ENCODE peak calls at places on chromosomes 12 and 14, in nine cellular contexts. One of them, this sample, is unnamed.

GRCh38 chr14:35403085-35403396 is 1.5 kb downstream of the NFKBIA start:
- DNase-seq in GM13976: no peak
- DNase-seq in GM12864: no peak
- DNase-seq in adrenal gland: no peak
- DNase-seq in stomach: no peak
- DNase-seq in prostate gland: no peak
- DNase-seq in lung: no peak
- DNase-seq in WTC11: no peak
- DNase-seq in type B pancreatic cell: no peak
- DNase-seq in this sample: peak

GRCh38 chr14:87888136-87888999 is 104.6 kb downstream of the GALC start:
- DNase-seq in stomach: no peak
- DNase-seq in GM13976: no peak
- DNase-seq in adrenal gland: peak
- DNase-seq in GM12864: no peak
- DNase-seq in prostate gland: no peak
- DNase-seq in type B pancreatic cell: no peak
- DNase-seq in lung: no peak
- DNase-seq in WTC11: peak
- DNase-seq in this sample: peak

GRCh38 chr12:119512772-119513497 is 80.6 kb upstream of the TMEM233 start:
- DNase-seq in GM13976: peak
- DNase-seq in lung: no peak
- DNase-seq in prostate gland: no peak
- DNase-seq in GM12864: no peak
- DNase-seq in adrenal gland: peak
- DNase-seq in WTC11: peak
- DNase-seq in stomach: no peak
- DNase-seq in type B pancreatic cell: no peak
- DNase-seq in this sample: no peak

GRCh38 chr14:24508155-24508554 is at the start of gene CMA1:
- DNase-seq in adrenal gland: no peak
- DNase-seq in GM13976: no peak
- DNase-seq in WTC11: no peak
- DNase-seq in stomach: no peak
- DNase-seq in prostate gland: no peak
- DNase-seq in type B pancreatic cell: no peak
- DNase-seq in GM12864: no peak
- DNase-seq in lung: no peak
- DNase-seq in this sample: no peak

GRCh38 chr14:22118894-22119477 is 445.4 kb upstream of the OR4E1 start:
- DNase-seq in adrenal gland: no peak
- DNase-seq in stomach: no peak
- DNase-seq in type B pancreatic cell: no peak
- DNase-seq in GM12864: no peak
- DNase-seq in prostate gland: no peak
- DNase-seq in lung: no peak
- DNase-seq in WTC11: no peak
- DNase-seq in GM13976: no peak
- DNase-seq in this sample: no peak

GRCh38 chr12:3972576-3972975 is 99.4 kb upstream of the PARP11 start:
- DNase-seq in GM13976: no peak
- DNase-seq in lung: no peak
- DNase-seq in WTC11: no peak
- DNase-seq in GM12864: no peak
- DNase-seq in adrenal gland: no peak
- DNase-seq in type B pancreatic cell: no peak
- DNase-seq in prostate gland: no peak
- DNase-seq in stomach: no peak
- DNase-seq in this sample: no peak

GRCh38 chr14:60643443-60644402 is 5.6 kb downstream of the SIX1 start:
- DNase-seq in GM13976: no peak
- DNase-seq in type B pancreatic cell: no peak
- DNase-seq in prostate gland: peak
- DNase-seq in GM12864: no peak
- DNase-seq in WTC11: no peak
- DNase-seq in adrenal gland: no peak
- DNase-seq in stomach: no peak
- DNase-seq in lung: no peak
- DNase-seq in this sample: no peak

GRCh38 chr14:64549805-64550538 is at the start of gene PPP1R36:
- DNase-seq in GM12864: no peak
- DNase-seq in adrenal gland: no peak
- DNase-seq in WTC11: peak
- DNase-seq in GM13976: peak
- DNase-seq in prostate gland: no peak
- DNase-seq in stomach: peak
- DNase-seq in type B pancreatic cell: no peak
- DNase-seq in lung: peak
- DNase-seq in this sample: no peak

GRCh38 chr12:121209629-121210572 is at the start of gene P2RX4:
- DNase-seq in WTC11: peak
- DNase-seq in prostate gland: peak
- DNase-seq in GM13976: peak
- DNase-seq in adrenal gland: peak
- DNase-seq in lung: peak
- DNase-seq in type B pancreatic cell: peak
- DNase-seq in stomach: peak
- DNase-seq in GM12864: peak
- DNase-seq in this sample: peak

GRCh38 chr12:92574046-92574783 is 128.6 kb upstream of the PLEKHG7 start:
- DNase-seq in GM13976: no peak
- DNase-seq in lung: no peak
- DNase-seq in prostate gland: no peak
- DNase-seq in GM12864: no peak
- DNase-seq in type B pancreatic cell: no peak
- DNase-seq in adrenal gland: no peak
- DNase-seq in stomach: no peak
- DNase-seq in WTC11: peak
- DNase-seq in this sample: no peak
- TF ChIP-seq CTCF in GM13976: peak
- TF ChIP-seq CTCF in lung: no peak
- TF ChIP-seq CTCF in prostate gland: no peak
- TF ChIP-seq CTCF in GM12864: peak
- TF ChIP-seq CTCF in type B pancreatic cell: peak
- TF ChIP-seq CTCF in adrenal gland: no peak
- TF ChIP-seq CTCF in stomach: no peak
- TF ChIP-seq CTCF in WTC11: peak
- TF ChIP-seq CTCF in this sample: peak

GRCh38 chr12:109387425-109388166 is 39.9 kb downstream of the MYO1H start:
- DNase-seq in type B pancreatic cell: no peak
- DNase-seq in lung: no peak
- DNase-seq in GM13976: peak
- DNase-seq in GM12864: no peak
- DNase-seq in prostate gland: no peak
- DNase-seq in WTC11: peak
- DNase-seq in adrenal gland: no peak
- DNase-seq in stomach: no peak
- DNase-seq in this sample: peak
- TF ChIP-seq CTCF in type B pancreatic cell: peak
- TF ChIP-seq CTCF in lung: no peak
- TF ChIP-seq CTCF in GM13976: peak
- TF ChIP-seq CTCF in GM12864: peak
- TF ChIP-seq CTCF in prostate gland: peak
- TF ChIP-seq CTCF in WTC11: peak
- TF ChIP-seq CTCF in adrenal gland: peak
- TF ChIP-seq CTCF in stomach: no peak
- TF ChIP-seq CTCF in this sample: peak

GRCh38 chr12:64696065-64696741 is 63.0 kb downstream of the GNS start:
- DNase-seq in type B pancreatic cell: no peak
- DNase-seq in stomach: no peak
- DNase-seq in prostate gland: no peak
- DNase-seq in adrenal gland: no peak
- DNase-seq in GM12864: no peak
- DNase-seq in GM13976: no peak
- DNase-seq in lung: no peak
- DNase-seq in WTC11: no peak
- DNase-seq in this sample: peak
- TF ChIP-seq CTCF in type B pancreatic cell: peak
- TF ChIP-seq CTCF in stomach: peak
- TF ChIP-seq CTCF in prostate gland: no peak
- TF ChIP-seq CTCF in adrenal gland: peak
- TF ChIP-seq CTCF in GM12864: no peak
- TF ChIP-seq CTCF in GM13976: no peak
- TF ChIP-seq CTCF in lung: no peak
- TF ChIP-seq CTCF in WTC11: no peak
- TF ChIP-seq CTCF in this sample: peak

DNA sequence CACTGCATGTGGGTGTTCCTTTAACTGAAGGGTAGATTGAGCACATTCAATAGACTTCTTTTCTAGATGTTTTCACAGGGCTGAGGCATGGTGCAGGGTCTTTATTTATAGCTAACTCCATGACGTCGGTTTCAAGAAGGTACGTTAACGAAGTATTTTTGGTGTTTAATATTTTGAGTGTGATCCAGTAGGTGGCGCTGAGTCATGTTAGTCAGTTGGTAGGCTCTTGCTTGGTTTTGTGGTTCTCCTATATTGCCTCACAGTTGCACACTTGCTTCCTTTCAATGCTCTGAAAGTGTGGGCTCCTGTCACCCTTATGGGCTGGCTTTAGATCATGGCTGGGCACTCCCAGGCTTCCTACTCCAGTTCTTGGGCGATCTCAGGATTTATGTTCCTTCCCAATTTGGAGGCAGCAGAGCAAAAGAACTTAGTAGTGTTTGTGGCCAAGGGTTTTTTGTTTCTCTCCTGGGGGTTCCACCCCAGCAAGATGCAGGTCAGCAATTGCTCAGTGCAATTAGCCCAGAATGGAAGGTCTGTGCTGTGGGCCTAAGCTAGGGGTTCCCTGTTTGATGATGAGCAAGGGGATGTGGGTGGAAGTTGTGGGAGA is 471.6 kb upstream of the FOXG1 start:
- DNase-seq in WTC11: no peak
- DNase-seq in adrenal gland: no peak
- DNase-seq in stomach: no peak
- DNase-seq in GM12864: no peak
- DNase-seq in GM13976: no peak
- DNase-seq in lung: no peak
- DNase-seq in type B pancreatic cell: no peak
- DNase-seq in prostate gland: no peak
- DNase-seq in this sample: peak
- TF ChIP-seq CTCF in WTC11: no peak
- TF ChIP-seq CTCF in adrenal gland: no peak
- TF ChIP-seq CTCF in stomach: no peak
- TF ChIP-seq CTCF in GM12864: no peak
- TF ChIP-seq CTCF in GM13976: no peak
- TF ChIP-seq CTCF in lung: no peak
- TF ChIP-seq CTCF in type B pancreatic cell: peak
- TF ChIP-seq CTCF in prostate gland: no peak
- TF ChIP-seq CTCF in this sample: peak

GRCh38 chr12:91094036-91094660 is 17.1 kb downstream of the LUM start:
- DNase-seq in GM12864: no peak
- DNase-seq in GM13976: no peak
- DNase-seq in prostate gland: no peak
- DNase-seq in WTC11: no peak
- DNase-seq in lung: no peak
- DNase-seq in stomach: no peak
- DNase-seq in adrenal gland: no peak
- DNase-seq in type B pancreatic cell: no peak
- DNase-seq in this sample: peak
- TF ChIP-seq CTCF in GM12864: no peak
- TF ChIP-seq CTCF in GM13976: no peak
- TF ChIP-seq CTCF in prostate gland: no peak
- TF ChIP-seq CTCF in WTC11: no peak
- TF ChIP-seq CTCF in lung: no peak
- TF ChIP-seq CTCF in stomach: no peak
- TF ChIP-seq CTCF in adrenal gland: no peak
- TF ChIP-seq CTCF in type B pancreatic cell: no peak
- TF ChIP-seq CTCF in this sample: no peak

DNA sequence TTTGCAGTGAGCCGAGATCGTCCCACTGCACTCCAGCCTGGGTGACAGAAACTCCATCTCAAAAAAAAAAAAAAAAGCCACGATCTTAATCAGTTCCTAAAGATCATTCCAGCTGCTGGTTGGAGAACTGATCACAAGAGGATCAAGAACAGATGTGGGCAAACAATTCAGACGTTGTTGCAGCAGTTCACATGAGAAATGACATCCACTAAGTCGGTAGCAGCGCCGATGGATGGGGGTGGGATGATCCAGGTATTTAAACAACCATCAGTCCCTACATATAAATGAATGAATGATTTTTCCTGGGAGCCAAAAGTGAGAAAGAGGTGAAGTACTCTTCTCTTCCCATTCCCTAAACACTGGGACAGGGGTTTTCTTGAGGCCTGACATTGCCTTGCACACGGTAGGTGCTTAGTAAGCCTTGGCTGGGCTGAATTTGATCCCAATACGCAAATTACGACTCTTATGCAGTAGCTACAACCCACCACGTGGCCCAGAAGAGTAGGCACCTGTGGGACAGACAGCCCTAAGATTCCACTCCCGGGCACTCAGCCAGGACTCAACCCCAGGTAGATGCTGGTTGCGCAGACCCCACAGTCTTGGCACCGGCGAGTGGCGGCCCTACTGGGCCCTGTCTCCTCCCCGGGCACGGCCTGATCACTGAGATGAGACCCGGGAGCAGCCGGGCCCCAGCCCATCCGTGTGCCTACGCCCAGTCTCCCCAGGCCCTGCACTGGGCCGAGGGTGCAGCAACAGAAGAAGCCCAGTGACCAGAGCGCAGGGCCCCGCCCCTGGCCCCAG is 565 bp downstream of the SPRYD3 start:
- DNase-seq in type B pancreatic cell: no peak
- DNase-seq in GM12864: peak
- DNase-seq in WTC11: no peak
- DNase-seq in stomach: peak
- DNase-seq in adrenal gland: no peak
- DNase-seq in lung: no peak
- DNase-seq in prostate gland: no peak
- DNase-seq in GM13976: no peak
- DNase-seq in this sample: peak
- TF ChIP-seq CTCF in type B pancreatic cell: peak
- TF ChIP-seq CTCF in GM12864: peak
- TF ChIP-seq CTCF in WTC11: no peak
- TF ChIP-seq CTCF in stomach: no peak
- TF ChIP-seq CTCF in adrenal gland: no peak
- TF ChIP-seq CTCF in lung: no peak
- TF ChIP-seq CTCF in prostate gland: no peak
- TF ChIP-seq CTCF in GM13976: no peak
- TF ChIP-seq CTCF in this sample: no peak

DNA sequence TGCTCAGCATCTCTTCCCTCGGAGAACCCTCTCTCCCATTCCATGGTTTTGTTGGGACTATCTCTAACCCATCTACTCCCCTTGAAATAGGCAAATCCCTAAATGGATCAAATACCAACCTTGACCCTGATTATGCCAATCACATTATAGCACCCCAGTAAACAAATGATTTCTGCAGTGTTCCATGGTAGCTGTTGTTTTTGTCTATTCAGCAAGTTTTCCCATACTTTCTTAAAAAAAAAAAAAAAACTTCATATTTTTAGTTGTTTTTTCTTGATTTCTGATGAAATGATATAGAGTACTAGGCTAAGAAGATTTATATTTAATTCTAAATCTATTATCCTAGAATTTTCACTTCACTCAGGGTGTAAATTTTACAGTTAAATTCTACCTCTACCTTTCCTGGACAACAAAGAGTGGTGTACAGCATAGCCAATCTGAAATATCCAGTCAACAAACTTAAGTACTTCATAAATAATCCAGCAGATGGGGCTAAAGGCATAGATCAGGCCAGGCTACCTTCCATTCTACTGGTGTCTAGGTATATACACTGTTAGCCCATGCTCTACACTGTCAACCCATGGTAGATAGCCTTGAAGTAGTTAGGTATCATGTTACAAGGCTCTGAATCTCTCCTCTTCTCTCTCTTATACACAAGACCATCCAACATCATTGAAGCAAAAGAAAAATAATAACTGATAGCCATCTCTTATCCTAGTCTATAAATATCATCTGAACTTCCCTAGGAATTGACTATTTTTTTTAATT is 82.2 kb downstream of the PLEKHG7 start:
- DNase-seq in type B pancreatic cell: no peak
- DNase-seq in prostate gland: peak
- DNase-seq in GM12864: peak
- DNase-seq in GM13976: peak
- DNase-seq in lung: no peak
- DNase-seq in WTC11: no peak
- DNase-seq in adrenal gland: peak
- DNase-seq in stomach: no peak
- DNase-seq in this sample: peak
- TF ChIP-seq CTCF in type B pancreatic cell: peak
- TF ChIP-seq CTCF in prostate gland: peak
- TF ChIP-seq CTCF in GM12864: peak
- TF ChIP-seq CTCF in GM13976: peak
- TF ChIP-seq CTCF in lung: peak
- TF ChIP-seq CTCF in WTC11: peak
- TF ChIP-seq CTCF in adrenal gland: peak
- TF ChIP-seq CTCF in stomach: peak
- TF ChIP-seq CTCF in this sample: peak